ENCODE peak calls at places on chromosomes 3 and 15, in ten cellular contexts. One of them, this sample, is unnamed.
A peak's percentile ranks its signal among the peaks of the same experiment; 100 is the strongest.

GRCh38 chr15:56964182-56964581 is 45.7 kb downstream of the TCF12 start:
- DNase-seq in activated effector memory CD4-positive, alpha-beta T cell treated with Interleukin-2 at 50 U/mL for 16 hours: no peak
- DNase-seq in BE2C: no peak
- DNase-seq in RPMI7951: peak; percentile 47
- DNase-seq in HFFc6: peak; percentile 16
- DNase-seq in iPS-NIHi11: no peak
- DNase-seq in epithelial cell of esophagus: no peak
- DNase-seq in ecto neural progenitor cell: no peak
- DNase-seq in T1000: no peak
- DNase-seq in stimulated activated naive CD4-positive, alpha-beta T cell treated with Interleukin-2 at 50 U/mL for 16 hours: no peak
- DNase-seq in this sample: no peak

GRCh38 chr3:15305366-15305844 is 27.0 kb downstream of the SH3BP5 start:
- DNase-seq in ecto neural progenitor cell: no peak
- DNase-seq in iPS-NIHi11: peak; percentile 50
- DNase-seq in BE2C: peak; percentile 37
- DNase-seq in HFFc6: no peak
- DNase-seq in RPMI7951: no peak
- DNase-seq in T1000: no peak
- DNase-seq in epithelial cell of esophagus: peak; percentile 19
- DNase-seq in stimulated activated naive CD4-positive, alpha-beta T cell treated with Interleukin-2 at 50 U/mL for 16 hours: no peak
- DNase-seq in activated effector memory CD4-positive, alpha-beta T cell treated with Interleukin-2 at 50 U/mL for 16 hours: no peak
- DNase-seq in this sample: no peak

GRCh38 chr3:113423699-113424098 is 17.6 kb downstream of the CFAP44 start:
- DNase-seq in RPMI7951: no peak
- DNase-seq in BE2C: no peak
- DNase-seq in T1000: no peak
- DNase-seq in epithelial cell of esophagus: no peak
- DNase-seq in activated effector memory CD4-positive, alpha-beta T cell treated with Interleukin-2 at 50 U/mL for 16 hours: no peak
- DNase-seq in ecto neural progenitor cell: no peak
- DNase-seq in HFFc6: no peak
- DNase-seq in iPS-NIHi11: no peak
- DNase-seq in stimulated activated naive CD4-positive, alpha-beta T cell treated with Interleukin-2 at 50 U/mL for 16 hours: no peak
- DNase-seq in this sample: no peak

GRCh38 chr3:185720326-185720725 is 104.5 kb downstream of the IGF2BP2 start:
- DNase-seq in activated effector memory CD4-positive, alpha-beta T cell treated with Interleukin-2 at 50 U/mL for 16 hours: no peak
- DNase-seq in BE2C: no peak
- DNase-seq in iPS-NIHi11: no peak
- DNase-seq in HFFc6: no peak
- DNase-seq in stimulated activated naive CD4-positive, alpha-beta T cell treated with Interleukin-2 at 50 U/mL for 16 hours: no peak
- DNase-seq in epithelial cell of esophagus: no peak
- DNase-seq in T1000: no peak
- DNase-seq in ecto neural progenitor cell: no peak
- DNase-seq in RPMI7951: no peak
- DNase-seq in this sample: no peak

GRCh38 chr15:73017987-73018386 is 34.3 kb upstream of the NEO1 start:
- DNase-seq in RPMI7951: no peak
- DNase-seq in BE2C: no peak
- DNase-seq in activated effector memory CD4-positive, alpha-beta T cell treated with Interleukin-2 at 50 U/mL for 16 hours: no peak
- DNase-seq in T1000: no peak
- DNase-seq in ecto neural progenitor cell: no peak
- DNase-seq in HFFc6: no peak
- DNase-seq in stimulated activated naive CD4-positive, alpha-beta T cell treated with Interleukin-2 at 50 U/mL for 16 hours: no peak
- DNase-seq in epithelial cell of esophagus: no peak
- DNase-seq in iPS-NIHi11: no peak
- DNase-seq in this sample: no peak

GRCh38 chr3:49553320-49553689 is 972 bp upstream of the BSN start:
- DNase-seq in BE2C: no peak
- DNase-seq in stimulated activated naive CD4-positive, alpha-beta T cell treated with Interleukin-2 at 50 U/mL for 16 hours: no peak
- DNase-seq in HFFc6: peak; percentile 32
- DNase-seq in activated effector memory CD4-positive, alpha-beta T cell treated with Interleukin-2 at 50 U/mL for 16 hours: no peak
- DNase-seq in epithelial cell of esophagus: peak; percentile 40
- DNase-seq in RPMI7951: no peak
- DNase-seq in T1000: no peak
- DNase-seq in ecto neural progenitor cell: no peak
- DNase-seq in iPS-NIHi11: no peak
- DNase-seq in this sample: no peak

GRCh38 chr15:84611631-84612030 is 10.8 kb downstream of the ZSCAN2 start:
- DNase-seq in epithelial cell of esophagus: peak; percentile 28
- DNase-seq in iPS-NIHi11: no peak
- DNase-seq in stimulated activated naive CD4-positive, alpha-beta T cell treated with Interleukin-2 at 50 U/mL for 16 hours: no peak
- DNase-seq in ecto neural progenitor cell: no peak
- DNase-seq in T1000: no peak
- DNase-seq in RPMI7951: no peak
- DNase-seq in HFFc6: peak; percentile 28
- DNase-seq in BE2C: no peak
- DNase-seq in activated effector memory CD4-positive, alpha-beta T cell treated with Interleukin-2 at 50 U/mL for 16 hours: no peak
- DNase-seq in this sample: no peak

GRCh38 chr15:33279613-33280205 is 31.1 kb upstream of the RYR3 start:
- DNase-seq in ecto neural progenitor cell: no peak
- DNase-seq in activated effector memory CD4-positive, alpha-beta T cell treated with Interleukin-2 at 50 U/mL for 16 hours: no peak
- DNase-seq in stimulated activated naive CD4-positive, alpha-beta T cell treated with Interleukin-2 at 50 U/mL for 16 hours: no peak
- DNase-seq in RPMI7951: peak; percentile 93
- DNase-seq in HFFc6: peak; percentile 80
- DNase-seq in BE2C: no peak
- DNase-seq in iPS-NIHi11: no peak
- DNase-seq in T1000: no peak
- DNase-seq in epithelial cell of esophagus: peak; percentile 93
- DNase-seq in this sample: no peak

GRCh38 chr3:71658131-71658530 is 67.1 kb downstream of the EIF4E3 start:
- DNase-seq in activated effector memory CD4-positive, alpha-beta T cell treated with Interleukin-2 at 50 U/mL for 16 hours: no peak
- DNase-seq in ecto neural progenitor cell: no peak
- DNase-seq in epithelial cell of esophagus: peak; percentile 71
- DNase-seq in iPS-NIHi11: no peak
- DNase-seq in RPMI7951: peak; percentile 88
- DNase-seq in BE2C: no peak
- DNase-seq in T1000: peak; percentile 14
- DNase-seq in HFFc6: no peak
- DNase-seq in stimulated activated naive CD4-positive, alpha-beta T cell treated with Interleukin-2 at 50 U/mL for 16 hours: no peak
- DNase-seq in this sample: no peak

GRCh38 chr3:152470893-152471292 is 202.2 kb downstream of the MBNL1 start:
- DNase-seq in BE2C: no peak
- DNase-seq in RPMI7951: no peak
- DNase-seq in iPS-NIHi11: no peak
- DNase-seq in epithelial cell of esophagus: no peak
- DNase-seq in T1000: no peak
- DNase-seq in HFFc6: no peak
- DNase-seq in stimulated activated naive CD4-positive, alpha-beta T cell treated with Interleukin-2 at 50 U/mL for 16 hours: no peak
- DNase-seq in ecto neural progenitor cell: no peak
- DNase-seq in activated effector memory CD4-positive, alpha-beta T cell treated with Interleukin-2 at 50 U/mL for 16 hours: no peak
- DNase-seq in this sample: no peak

GRCh38 chr3:13653631-13654279 is 104.8 kb downstream of the FBLN2 start:
- DNase-seq in T1000: no peak
- DNase-seq in activated effector memory CD4-positive, alpha-beta T cell treated with Interleukin-2 at 50 U/mL for 16 hours: no peak
- DNase-seq in epithelial cell of esophagus: peak; percentile 37
- DNase-seq in RPMI7951: peak; percentile 29
- DNase-seq in iPS-NIHi11: no peak
- DNase-seq in HFFc6: no peak
- DNase-seq in stimulated activated naive CD4-positive, alpha-beta T cell treated with Interleukin-2 at 50 U/mL for 16 hours: no peak
- DNase-seq in ecto neural progenitor cell: no peak
- DNase-seq in BE2C: no peak
- DNase-seq in this sample: no peak

GRCh38 chr3:183829466-183829865 is 4.1 kb upstream of the MAP6D1 start:
- DNase-seq in T1000: no peak
- DNase-seq in iPS-NIHi11: no peak
- DNase-seq in ecto neural progenitor cell: no peak
- DNase-seq in BE2C: no peak
- DNase-seq in RPMI7951: no peak
- DNase-seq in epithelial cell of esophagus: no peak
- DNase-seq in activated effector memory CD4-positive, alpha-beta T cell treated with Interleukin-2 at 50 U/mL for 16 hours: no peak
- DNase-seq in HFFc6: no peak
- DNase-seq in stimulated activated naive CD4-positive, alpha-beta T cell treated with Interleukin-2 at 50 U/mL for 16 hours: no peak
- DNase-seq in this sample: no peak

GRCh38 chr3:100268986-100269385 is 8.2 kb downstream of the TBC1D23 start:
- DNase-seq in BE2C: no peak
- DNase-seq in ecto neural progenitor cell: no peak
- DNase-seq in stimulated activated naive CD4-positive, alpha-beta T cell treated with Interleukin-2 at 50 U/mL for 16 hours: no peak
- DNase-seq in HFFc6: no peak
- DNase-seq in iPS-NIHi11: no peak
- DNase-seq in T1000: no peak
- DNase-seq in RPMI7951: no peak
- DNase-seq in epithelial cell of esophagus: no peak
- DNase-seq in activated effector memory CD4-positive, alpha-beta T cell treated with Interleukin-2 at 50 U/mL for 16 hours: no peak
- DNase-seq in this sample: no peak

GRCh38 chr3:114632757-114633424 is 339.1 kb downstream of the TIGIT start:
- DNase-seq in epithelial cell of esophagus: no peak
- DNase-seq in RPMI7951: no peak
- DNase-seq in T1000: no peak
- DNase-seq in HFFc6: no peak
- DNase-seq in BE2C: no peak
- DNase-seq in ecto neural progenitor cell: no peak
- DNase-seq in stimulated activated naive CD4-positive, alpha-beta T cell treated with Interleukin-2 at 50 U/mL for 16 hours: peak; percentile 11
- DNase-seq in activated effector memory CD4-positive, alpha-beta T cell treated with Interleukin-2 at 50 U/mL for 16 hours: no peak
- DNase-seq in iPS-NIHi11: no peak
- DNase-seq in this sample: no peak